ENCODE peak calls at places on chromosome 15, in nine cellular contexts. V, N, L, Q, B, U, H, P and X are unnamed samples.

GRCh38 chr15:67184208-67184925 is 70.1 kb downstream of the AAGAB start:
- DNase-seq in N (no peak), V (no peak), H (no peak), L (no peak), B (no peak), U (no peak), P (no peak), Q (no peak), X (no peak)

GRCh38 chr15:71256934-71257333 is 141.7 kb downstream of the THSD4 start:
- DNase-seq in U (no peak), P (no peak), L (no peak), V (no peak), Q (no peak), B (no peak), N (no peak), H (no peak), X (no peak)

GRCh38 chr15:72857331-72858065 is 73.9 kb upstream of the ADPGK start:
- DNase-seq in V (no peak), P (no peak), H (no peak), N (no peak), B (no peak), U (no peak), Q (no peak), L (no peak), X (no peak)

GRCh38 chr15:88909956-88910831 is 3.0 kb downstream of the MFGE8 start:
- DNase-seq in Q (no peak), H (no peak), U (no peak), L (no peak), N (peak), V (no peak), P (no peak), B (no peak), X (peak)

GRCh38 chr15:63497642-63498100 is 6.7 kb upstream of the USP3 start:
- DNase-seq in V (no peak), H (no peak), B (no peak), U (peak), P (peak), Q (no peak), L (peak), N (no peak), X (no peak)

GRCh38 chr15:38768970-38769369 is 204.4 kb upstream of the RASGRP1 start:
- DNase-seq in U (no peak), H (no peak), L (no peak), N (peak), P (no peak), Q (peak), V (no peak), B (no peak), X (peak)

GRCh38 chr15:39261397-39261796 is 319.5 kb upstream of the THBS1 start:
- DNase-seq in B (no peak), P (no peak), Q (no peak), H (no peak), L (no peak), N (no peak), U (no peak), V (no peak), X (peak)

GRCh38 chr15:78216276-78217229 is 17.8 kb downstream of the ACSBG1 start:
- DNase-seq in V (peak), L (no peak), B (no peak), P (no peak), H (no peak), Q (peak), N (peak), U (no peak), X (no peak)

GRCh38 chr15:48144889-48145288 is 24.1 kb downstream of the SLC24A5 start:
- DNase-seq in N (no peak), V (no peak), B (no peak), U (no peak), L (no peak), P (no peak), H (no peak), Q (no peak), X (peak)